ENCODE peak calls at places on chromosomes 4 and X, in nine cellular contexts. O is RWPE1; R is stimulated activated CD4-positive, alpha-beta T cell treated with anti-CD3 and anti-CD28 coated beads, Interleukin-15, amount 100 ng/mL, for 48 hours; Z is IMR-90; H is neural crest cell; A is AG20443; J is activated T-cell treated with anti-CD3 and anti-CD28 coated beads, Interleukin-2, amount 50 U/mL, for 72 hours; I is ecto neural progenitor cell; B is hepatocyte. X is an unnamed sample.
A peak's percentile ranks its signal among the peaks of the same experiment; 100 is the strongest.

GRCh38 chr4:87934973-87935372 is 40.5 kb upstream of the SPP1 start:
- DNase-seq in J (no peak), Z (no peak), H (no peak), B (no peak), R (no peak), O (no peak), I (no peak), A (no peak), X (no peak)

GRCh38 chr4:105963461-105964400 is 68.5 kb downstream of the NPNT start:
- DNase-seq in R (no peak), A (no peak), H (no peak), O (peak; percentile 74), I (no peak), Z (no peak), J (no peak), B (peak; percentile 43), X (no peak)

GRCh38 chrX:15507005-15507404 is 6.4 kb downstream of the BMX start:
- DNase-seq in H (no peak), I (no peak), B (no peak), R (no peak), O (no peak), A (no peak), Z (no peak), J (no peak), X (no peak)

GRCh38 chrX:18833071-18833731 is 125.8 kb downstream of the PPEF1 start:
- DNase-seq in J (no peak), H (no peak), I (no peak), B (no peak), A (peak; percentile 34), Z (peak; percentile 16), O (no peak), R (no peak), X (no peak)

GRCh38 chrX:130118396-130118795 is 8.1 kb upstream of the ELF4 start:
- DNase-seq in I (no peak), B (peak; percentile 45), R (no peak), Z (peak; percentile 81), H (no peak), J (peak; percentile 13), O (no peak), A (peak; percentile 23), X (no peak)

GRCh38 chr4:126268106-126268505 is 953.4 kb downstream of the FAT4 start:
- DNase-seq in H (no peak), R (no peak), A (no peak), Z (peak; percentile 73), J (no peak), B (no peak), I (no peak), O (no peak), X (no peak)

GRCh38 chr4:82247171-82247570 is 126.6 kb downstream of the HNRNPD start:
- DNase-seq in Z (no peak), I (no peak), B (no peak), O (peak; percentile 33), R (no peak), J (no peak), H (no peak), A (no peak), X (no peak)

GRCh38 chrX:11380187-11380586 is 87.0 kb downstream of the AMELX start:
- DNase-seq in A (peak; percentile 31), I (no peak), O (no peak), B (no peak), J (no peak), R (no peak), H (no peak), Z (no peak), X (no peak)

GRCh38 chr4:30720021-30720655 is at the start of gene PCDH7:
- DNase-seq in A (peak; percentile 35), Z (peak; percentile 73), I (no peak), B (peak; percentile 66), R (no peak), H (peak; percentile 28), O (peak; percentile 48), J (no peak), X (peak; percentile 67)

GRCh38 chr4:168645933-168646768 is 149.3 kb downstream of the PALLD start:
- DNase-seq in A (no peak), I (no peak), J (no peak), R (no peak), O (no peak), H (no peak), B (peak; percentile 47), Z (no peak), X (no peak)

GRCh38 chr4:14701896-14702295 is 300.4 kb upstream of the CPEB2 start:
- DNase-seq in J (no peak), H (no peak), A (no peak), B (peak; percentile 13), I (no peak), Z (no peak), O (no peak), R (no peak), X (no peak)

GRCh38 chr4:120266602-120267001 is 200.0 kb upstream of the MAD2L1 start:
- DNase-seq in Z (no peak), O (peak; percentile 13), B (no peak), H (no peak), I (no peak), J (no peak), A (no peak), R (no peak), X (no peak)

GRCh38 chr4:138406881-138407280 is 164.7 kb upstream of the SLC7A11 start:
- DNase-seq in B (no peak), A (no peak), R (no peak), O (no peak), J (no peak), I (no peak), H (no peak), Z (peak; percentile 3), X (no peak)

GRCh38 chr4:47561331-47561730 is 76.3 kb downstream of the ATP10D start:
- DNase-seq in J (no peak), H (no peak), Z (no peak), B (peak; percentile 34), O (no peak), R (no peak), I (no peak), A (no peak), X (no peak)

GRCh38 chr4:26459054-26459755 is 31.1 kb downstream of the CCKAR start:
- DNase-seq in H (no peak), R (no peak), A (peak; percentile 76), B (peak; percentile 74), I (no peak), O (peak; percentile 63), J (no peak), Z (peak; percentile 86), X (no peak)

GRCh38 chrX:155148724-155149537 is 67.3 kb upstream of the VBP1 start:
- DNase-seq in O (no peak), R (peak; percentile 16), A (peak; percentile 19), H (peak; percentile 12), B (no peak), Z (peak; percentile 11), J (peak; percentile 42), I (no peak), X (peak; percentile 17)

GRCh38 chrX:73563740-73564073 is 710 bp downstream of the CHIC1 start:
- DNase-seq in I (no peak), A (peak; percentile 9), H (no peak), Z (no peak), B (no peak), O (no peak), J (no peak), R (no peak), X (no peak)

GRCh38 chr4:42391981-42392380 is 5.3 kb upstream of the SHISA3 start:
- DNase-seq in R (no peak), J (no peak), O (no peak), Z (no peak), A (no peak), H (no peak), I (no peak), B (no peak), X (no peak)

GRCh38 chr4:23135792-23136645 is 443.3 kb downstream of the GBA3 start:
- DNase-seq in A (peak; percentile 32), J (no peak), Z (peak; percentile 41), R (no peak), I (no peak), H (peak; percentile 39), B (peak; percentile 71), O (peak; percentile 17), X (no peak)

GRCh38 chr4:29560452-29560851 is 1159.7 kb upstream of the PCDH7 start:
- DNase-seq in Z (no peak), R (no peak), J (no peak), O (no peak), A (no peak), B (no peak), I (no peak), H (no peak), X (no peak)

GRCh38 chr4:8725071-8725841 is 132.7 kb downstream of the CPZ start:
- DNase-seq in R (no peak), Z (no peak), O (no peak), J (no peak), H (no peak), A (no peak), B (no peak), I (peak; percentile 53), X (no peak)

GRCh38 chr4:27702710-27703431 is 842.2 kb downstream of the STIM2 start:
- DNase-seq in I (no peak), R (no peak), B (peak; percentile 16), A (no peak), H (peak; percentile 4), J (no peak), O (peak; percentile 3), Z (peak; percentile 1), X (peak; percentile 38)

GRCh38 chr4:105990933-105991332 is 95.7 kb downstream of the NPNT start:
- DNase-seq in B (peak; percentile 59), H (no peak), J (no peak), O (peak; percentile 87), A (peak; percentile 65), Z (peak; percentile 30), R (no peak), I (no peak), X (no peak)

GRCh38 chr4:177159600-177159999 is 150.1 kb upstream of the NEIL3 start:
- DNase-seq in B (no peak), O (no peak), A (no peak), J (no peak), I (no peak), H (no peak), R (no peak), Z (no peak), X (no peak)

GRCh38 chr4:185577592-185577940 is 42.3 kb upstream of the PDLIM3 start:
- DNase-seq in I (no peak), J (no peak), A (no peak), H (no peak), Z (no peak), R (no peak), B (no peak), O (no peak), X (no peak)

GRCh38 chr4:188439641-188440311 is 300.5 kb downstream of the TRIML1 start:
- DNase-seq in H (no peak), O (peak; percentile 52), A (peak; percentile 9), R (no peak), B (no peak), J (no peak), Z (peak; percentile 38), I (no peak), X (no peak)

GRCh38 chrX:10356979-10357378 is 200.2 kb downstream of the CLCN4 start:
- DNase-seq in Z (peak; percentile 58), A (peak; percentile 12), B (no peak), I (no peak), J (no peak), R (peak; percentile 0), O (peak; percentile 27), H (no peak), X (no peak)